ENCODE peak calls at places on chromosomes 11 and 22, in five cellular contexts. N is amygdala; K is activated CD8-positive, alpha-beta T cell treated with anti-CD3 and anti-CD28 coated beads for 36 hours; T is NCI-H1105; G is T-helper 1 cell. V is an unnamed sample.

GRCh38 chr11:66878554-66878953 is 21.7 kb downstream of the LRFN4 start:
- DNase-seq in K (no peak), N (no peak), T (no peak), G (no peak), V (peak)

GRCh38 chr11:114463999-114464398 is 24.7 kb downstream of the REXO2 start:
- DNase-seq in T (no peak), K (no peak), N (no peak), G (no peak), V (no peak)

GRCh38 chr11:21567628-21568290 is 625.1 kb upstream of the ANO5 start:
- DNase-seq in K (no peak), T (no peak), N (no peak), G (no peak), V (no peak)

GRCh38 chr11:85826096-85826855 is 15.3 kb upstream of the SYTL2 start:
- DNase-seq in G (no peak), N (no peak), K (peak), T (no peak), V (peak)

GRCh38 chr22:42630901-42631602 is 9.3 kb downstream of the ATP5MGL start:
- DNase-seq in T (no peak), K (no peak), G (no peak), N (no peak), V (no peak)

GRCh38 chr11:77086521-77087472 is 15.8 kb upstream of the OMP start:
- DNase-seq in K (no peak), G (no peak), N (no peak), T (no peak), V (no peak)

GRCh38 chr22:36860821-36861659 is at the start of gene NCF4:
- DNase-seq in N (peak), G (no peak), T (no peak), K (peak), V (no peak)

GRCh38 chr11:30585067-30585891 is 874 bp downstream of the MPPED2 start:
- DNase-seq in N (peak), K (peak), T (no peak), G (no peak), V (peak)

GRCh38 chr11:63574856-63575602 is 11.8 kb upstream of the PLAAT2 start:
- DNase-seq in N (no peak), T (no peak), G (no peak), K (no peak), V (no peak)

GRCh38 chr22:37626144-37626543 is 13.3 kb upstream of the SH3BP1 start:
- DNase-seq in G (no peak), K (no peak), N (no peak), T (no peak), V (peak)

GRCh38 chr11:5689551-5689983 is at the start of gene TRIM22:
- DNase-seq in K (peak), T (no peak), G (peak), N (no peak), V (peak)

GRCh38 chr11:46298699-46299424 is 21.4 kb downstream of the CREB3L1 start:
- DNase-seq in G (no peak), K (no peak), N (no peak), T (no peak), V (peak)

GRCh38 chr11:14542384-14542783 is 22.2 kb upstream of the PSMA1 start:
- DNase-seq in K (no peak), G (no peak), N (no peak), T (peak), V (no peak)

GRCh38 chr11:72629266-72629665 is 45.0 kb downstream of the PDE2A start:
- DNase-seq in T (no peak), K (no peak), G (no peak), N (no peak), V (peak)

GRCh38 chr11:507727-508515 is 879 bp upstream of the RNH1 start:
- DNase-seq in K (no peak), G (no peak), T (no peak), N (no peak), V (no peak)

GRCh38 chr11:17413414-17414316 is 25.2 kb upstream of the KCNJ11 start:
- DNase-seq in K (no peak), T (peak), N (no peak), G (no peak), V (no peak)

GRCh38 chr11:66421492-66422205 is 814 bp downstream of the NPAS4 start:
- DNase-seq in K (peak), G (peak), T (peak), N (peak), V (peak)

GRCh38 chr11:117837070-117837776 is 12.7 kb upstream of the FXYD2 start:
- DNase-seq in T (no peak), K (no peak), N (no peak), G (no peak), V (no peak)

GRCh38 chr22:27879923-27880322 is 39.1 kb downstream of the PITPNB start:
- DNase-seq in N (no peak), K (peak), G (no peak), T (no peak), V (peak)

GRCh38 chr11:26194871-26195270 is 137.1 kb upstream of the ANO3 start:
- DNase-seq in T (no peak), K (no peak), N (no peak), G (no peak), V (no peak)

GRCh38 chr11:62573592-62574362 is at the start of gene EEF1G:
- DNase-seq in G (peak), T (peak), K (peak), N (peak), V (peak)

GRCh38 chr11:75445315-75445953 is 12.4 kb upstream of the KLHL35 start:
- DNase-seq in K (peak), T (peak), G (peak), N (peak), V (peak)

GRCh38 chr22:45190473-45190872 is 26.7 kb downstream of the NUP50 start:
- DNase-seq in T (no peak), K (no peak), N (no peak), G (no peak), V (no peak)

GRCh38 chr22:46240917-46241316 is 9.2 kb downstream of the CDPF1 start:
- DNase-seq in G (no peak), N (no peak), T (no peak), K (no peak), V (no peak)

GRCh38 chr11:69333149-69333710 is 39.3 kb downstream of the MYEOV start:
- DNase-seq in K (no peak), T (no peak), G (no peak), N (no peak), V (no peak)

GRCh38 chr11:104984818-104985217 is 16.4 kb upstream of the CASP4 start:
- DNase-seq in T (no peak), G (no peak), N (no peak), K (no peak), V (no peak)

GRCh38 chr22:41280854-41281253 is 5.1 kb downstream of the RANGAP1 start:
- DNase-seq in T (no peak), K (no peak), G (no peak), N (no peak), V (no peak)

GRCh38 chr11:117486059-117486458 is 158.4 kb downstream of the CEP164 start:
- DNase-seq in G (no peak), N (no peak), K (no peak), T (no peak), V (no peak)

GRCh38 chr11:13291794-13292193 is 14.2 kb downstream of the BMAL1 start:
- DNase-seq in N (no peak), T (no peak), K (no peak), G (no peak), V (no peak)